ENCODE peak calls at places on chromosomes 3 and 15, in eight cellular contexts. C is head of caudate nucleus, N is NCI-H146, H is Daoy, I is lung, Y is pulmonary artery endothelial cell, X is choroid plexus epithelial cell, A is T-helper 1 cell. V is an unnamed sample.

GRCh38 chr3:13548696-13549512 is at the start of gene FBLN2:
- DNase-seq in C (no peak), N (peak; percentile 26), H (peak; percentile 64), I (no peak), Y (no peak), X (peak; percentile 55), A (no peak), V (no peak)

GRCh38 chr15:67383903-67384302 is 129.3 kb downstream of the IQCH start:
- DNase-seq in C (no peak), N (no peak), H (no peak), I (no peak), Y (no peak), X (peak; percentile 49), A (no peak), V (no peak)

GRCh38 chr15:79970921-79971434 is at the start of gene BCL2A1:
- DNase-seq in C (no peak), N (no peak), H (peak; percentile 77), I (no peak), Y (no peak), X (peak; percentile 87), A (peak; percentile 20), V (peak; percentile 16)

GRCh38 chr3:148079370-148079769 is 618.3 kb upstream of the AGTR1 start:
- DNase-seq in C (peak; percentile 54), N (no peak), H (peak; percentile 14), I (no peak), Y (no peak), X (peak; percentile 66), A (no peak), V (peak; percentile 80)

GRCh38 chr3:138963161-138963560 is 16.1 kb downstream of the FOXL2NB start:
- DNase-seq in C (no peak), N (no peak), H (no peak), I (no peak), Y (no peak), X (no peak), A (no peak), V (no peak)

GRCh38 chr15:62391565-62392262 is 226.6 kb upstream of the C2CD4B start:
- DNase-seq in C (peak; percentile 60), N (peak; percentile 17), H (peak; percentile 60), I (no peak), Y (no peak), X (peak; percentile 42), A (peak; percentile 10), V (peak; percentile 19)

GRCh38 chr3:152405915-152406802 is 137.4 kb downstream of the MBNL1 start:
- DNase-seq in C (no peak), N (no peak), H (no peak), I (no peak), Y (no peak), X (peak; percentile 95), A (no peak), V (no peak)

GRCh38 chr3:146189519-146190173 is 28.7 kb upstream of the PLOD2 start:
- DNase-seq in C (no peak), N (peak; percentile 77), H (peak; percentile 46), I (no peak), Y (peak; percentile 32), X (peak; percentile 79), A (no peak), V (peak; percentile 31)

GRCh38 chr3:115239717-115240116 is 92.6 kb upstream of the ZBTB20 start:
- DNase-seq in C (peak; percentile 50), N (peak; percentile 97), H (peak; percentile 98), I (peak; percentile 37), Y (peak; percentile 99), X (peak; percentile 82), A (no peak), V (peak; percentile 18)

GRCh38 chr15:74378853-74379252 is 11.4 kb upstream of the CYP11A1 start:
- DNase-seq in C (no peak), N (no peak), H (peak; percentile 92), I (no peak), Y (no peak), X (peak; percentile 69), A (no peak), V (no peak)

GRCh38 chr3:13705051-13705450 is 156.1 kb downstream of the FBLN2 start:
- DNase-seq in C (no peak), N (no peak), H (no peak), I (no peak), Y (no peak), X (no peak), A (no peak), V (no peak)

GRCh38 chr15:35068861-35069260 is 16.2 kb downstream of the NANOGP8 start:
- DNase-seq in C (no peak), N (no peak), H (peak; percentile 5), I (no peak), Y (no peak), X (no peak), A (no peak), V (no peak)

GRCh38 chr15:67085237-67085817 is 19.9 kb downstream of the SMAD3 start:
- DNase-seq in C (no peak), N (no peak), H (no peak), I (no peak), Y (no peak), X (no peak), A (no peak), V (no peak)

GRCh38 chr15:31606261-31606669 is 279.6 kb downstream of the KLF13 start:
- DNase-seq in C (no peak), N (no peak), H (no peak), I (no peak), Y (no peak), X (peak; percentile 10), A (no peak), V (no peak)

GRCh38 chr3:51343918-51344687 is 41.0 kb upstream of the MANF start:
- DNase-seq in C (no peak), N (no peak), H (peak; percentile 70), I (no peak), Y (no peak), X (peak; percentile 85), A (no peak), V (no peak)

GRCh38 chr3:169624533-169624972 is 39.0 kb downstream of the MECOM start:
- DNase-seq in C (no peak), N (no peak), H (peak; percentile 24), I (no peak), Y (no peak), X (no peak), A (no peak), V (no peak)

GRCh38 chr3:196979545-196979944 is 10.9 kb upstream of the PIGZ start:
- DNase-seq in C (no peak), N (no peak), H (no peak), I (no peak), Y (no peak), X (peak; percentile 91), A (no peak), V (no peak)

GRCh38 chr15:58314593-58315216 is 117.1 kb upstream of the LIPC start:
- DNase-seq in C (no peak), N (no peak), H (no peak), I (no peak), Y (no peak), X (no peak), A (no peak), V (no peak)

GRCh38 chr3:128415773-128416577 is 50.7 kb downstream of the DNAJB8 start:
- DNase-seq in C (no peak), N (no peak), H (no peak), I (no peak), Y (no peak), X (no peak), A (no peak), V (no peak)

GRCh38 chr3:192229866-192230265 is 497.5 kb downstream of the FGF12 start:
- DNase-seq in C (no peak), N (no peak), H (peak; percentile 12), I (no peak), Y (no peak), X (peak; percentile 12), A (no peak), V (no peak)

GRCh38 chr15:47820047-47820779 is 102.9 kb downstream of the SEMA6D start:
- DNase-seq in C (no peak), N (no peak), H (no peak), I (no peak), Y (no peak), X (peak; percentile 78), A (no peak), V (no peak)

GRCh38 chr3:178404966-178405365 is 131.3 kb upstream of the KCNMB2 start:
- DNase-seq in C (no peak), N (no peak), H (no peak), I (no peak), Y (no peak), X (no peak), A (no peak), V (no peak)

V was measured in globus pallidus.